ENCODE peak calls at places on chromosomes 5 and 9, in five cellular contexts. One of them, this sample, is unnamed.

GRCh38 chr5:139410121-139410885 is 6.4 kb upstream of the SPATA24 start:
- DNase-seq in heart right ventricle: no peak
- DNase-seq in dorsolateral prefrontal cortex: peak; percentile 44
- DNase-seq in spleen: no peak
- DNase-seq in uterus: peak; percentile 10
- DNase-seq in this sample: no peak

GRCh38 chr5:100576217-100576751 is 41.1 kb downstream of the FAM174A start:
- DNase-seq in heart right ventricle: no peak
- DNase-seq in dorsolateral prefrontal cortex: no peak
- DNase-seq in spleen: no peak
- DNase-seq in uterus: no peak
- DNase-seq in this sample: no peak

GRCh38 chr9:73649552-73649951 is 497.9 kb downstream of the ANXA1 start:
- DNase-seq in heart right ventricle: no peak
- DNase-seq in dorsolateral prefrontal cortex: no peak
- DNase-seq in spleen: no peak
- DNase-seq in uterus: no peak
- DNase-seq in this sample: no peak

GRCh38 chr5:132491368-132492364 is 1.1 kb upstream of the IRF1 start:
- DNase-seq in heart right ventricle: no peak
- DNase-seq in dorsolateral prefrontal cortex: no peak
- DNase-seq in spleen: peak; percentile 86
- DNase-seq in uterus: peak; percentile 20
- DNase-seq in this sample: no peak

GRCh38 chr5:14714706-14715105 is 50.2 kb downstream of the OTULIN start:
- DNase-seq in heart right ventricle: no peak
- DNase-seq in dorsolateral prefrontal cortex: no peak
- DNase-seq in spleen: no peak
- DNase-seq in uterus: no peak
- DNase-seq in this sample: peak; percentile 69

GRCh38 chr9:16704489-16705111 is 165.9 kb downstream of the BNC2 start:
- DNase-seq in heart right ventricle: peak; percentile 34
- DNase-seq in dorsolateral prefrontal cortex: no peak
- DNase-seq in spleen: no peak
- DNase-seq in uterus: peak; percentile 67
- DNase-seq in this sample: peak; percentile 46

GRCh38 chr9:15403155-15403554 is 19.5 kb upstream of the SNAPC3 start:
- DNase-seq in heart right ventricle: no peak
- DNase-seq in dorsolateral prefrontal cortex: no peak
- DNase-seq in spleen: no peak
- DNase-seq in uterus: no peak
- DNase-seq in this sample: no peak

GRCh38 chr5:98556707-98557106 is 216.8 kb upstream of the RGMB start:
- DNase-seq in heart right ventricle: no peak
- DNase-seq in dorsolateral prefrontal cortex: no peak
- DNase-seq in spleen: no peak
- DNase-seq in uterus: no peak
- DNase-seq in this sample: no peak

GRCh38 chr5:43353668-43354067 is 40.5 kb upstream of the HMGCS1 start:
- DNase-seq in heart right ventricle: no peak
- DNase-seq in dorsolateral prefrontal cortex: no peak
- DNase-seq in spleen: no peak
- DNase-seq in uterus: no peak
- DNase-seq in this sample: no peak

GRCh38 chr5:122200456-122200855 is 71.1 kb downstream of the ZNF474 start:
- DNase-seq in heart right ventricle: no peak
- DNase-seq in dorsolateral prefrontal cortex: no peak
- DNase-seq in spleen: no peak
- DNase-seq in uterus: no peak
- DNase-seq in this sample: no peak

GRCh38 chr5:59768204-59769040 is 125.1 kb downstream of the PDE4D start:
- DNase-seq in heart right ventricle: peak; percentile 29
- DNase-seq in dorsolateral prefrontal cortex: peak; percentile 17
- DNase-seq in spleen: peak; percentile 83
- DNase-seq in uterus: peak; percentile 51
- DNase-seq in this sample: peak; percentile 54

GRCh38 chr5:173693670-173694069 is 77.2 kb upstream of the BOD1 start:
- DNase-seq in heart right ventricle: no peak
- DNase-seq in dorsolateral prefrontal cortex: no peak
- DNase-seq in spleen: no peak
- DNase-seq in uterus: no peak
- DNase-seq in this sample: no peak

GRCh38 chr9:114680266-114681011 is 1.6 kb downstream of the TEX48 start:
- DNase-seq in heart right ventricle: no peak
- DNase-seq in dorsolateral prefrontal cortex: no peak
- DNase-seq in spleen: no peak
- DNase-seq in uterus: no peak
- DNase-seq in this sample: no peak

GRCh38 chr9:84970432-84970831 is 300.9 kb downstream of the NTRK2 start:
- DNase-seq in heart right ventricle: no peak
- DNase-seq in dorsolateral prefrontal cortex: no peak
- DNase-seq in spleen: no peak
- DNase-seq in uterus: no peak
- DNase-seq in this sample: no peak

GRCh38 chr5:1733369-1733768 is 66.3 kb downstream of the MRPL36 start:
- DNase-seq in heart right ventricle: no peak
- DNase-seq in dorsolateral prefrontal cortex: no peak
- DNase-seq in spleen: no peak
- DNase-seq in uterus: no peak
- DNase-seq in this sample: no peak

GRCh38 chr5:57468481-57469165 is 14.0 kb downstream of the ACTBL2 start:
- DNase-seq in heart right ventricle: no peak
- DNase-seq in dorsolateral prefrontal cortex: no peak
- DNase-seq in spleen: no peak
- DNase-seq in uterus: no peak
- DNase-seq in this sample: no peak

GRCh38 chr5:54603372-54603771 is 85.8 kb downstream of the SNX18 start:
- DNase-seq in heart right ventricle: no peak
- DNase-seq in dorsolateral prefrontal cortex: no peak
- DNase-seq in spleen: no peak
- DNase-seq in uterus: no peak
- DNase-seq in this sample: no peak

GRCh38 chr9:129143031-129143441 is 31.8 kb downstream of the PTPA start:
- DNase-seq in heart right ventricle: peak; percentile 91
- DNase-seq in dorsolateral prefrontal cortex: peak; percentile 84
- DNase-seq in spleen: peak; percentile 92
- DNase-seq in uterus: peak; percentile 94
- DNase-seq in this sample: peak; percentile 92
- H3K4me3 ChIP-seq in heart right ventricle: no peak overlapping the region
- H3K4me3 ChIP-seq in dorsolateral prefrontal cortex: peak overlapping the region; percentile 14
- H3K4me3 ChIP-seq in spleen: no peak overlapping the region
- H3K4me3 ChIP-seq in uterus: no peak overlapping the region
- H3K4me3 ChIP-seq in this sample: peak overlapping the region; percentile 67

GRCh38 chr5:180068519-180069090 is 3.0 kb downstream of the RNF130 start:
- DNase-seq in heart right ventricle: no peak
- DNase-seq in dorsolateral prefrontal cortex: no peak
- DNase-seq in spleen: no peak
- DNase-seq in uterus: no peak
- DNase-seq in this sample: no peak
- H3K4me3 ChIP-seq in heart right ventricle: no peak overlapping the region
- H3K4me3 ChIP-seq in dorsolateral prefrontal cortex: peak overlapping the region; percentile 22
- H3K4me3 ChIP-seq in spleen: no peak overlapping the region
- H3K4me3 ChIP-seq in uterus: no peak overlapping the region
- H3K4me3 ChIP-seq in this sample: no peak overlapping the region

DNA sequence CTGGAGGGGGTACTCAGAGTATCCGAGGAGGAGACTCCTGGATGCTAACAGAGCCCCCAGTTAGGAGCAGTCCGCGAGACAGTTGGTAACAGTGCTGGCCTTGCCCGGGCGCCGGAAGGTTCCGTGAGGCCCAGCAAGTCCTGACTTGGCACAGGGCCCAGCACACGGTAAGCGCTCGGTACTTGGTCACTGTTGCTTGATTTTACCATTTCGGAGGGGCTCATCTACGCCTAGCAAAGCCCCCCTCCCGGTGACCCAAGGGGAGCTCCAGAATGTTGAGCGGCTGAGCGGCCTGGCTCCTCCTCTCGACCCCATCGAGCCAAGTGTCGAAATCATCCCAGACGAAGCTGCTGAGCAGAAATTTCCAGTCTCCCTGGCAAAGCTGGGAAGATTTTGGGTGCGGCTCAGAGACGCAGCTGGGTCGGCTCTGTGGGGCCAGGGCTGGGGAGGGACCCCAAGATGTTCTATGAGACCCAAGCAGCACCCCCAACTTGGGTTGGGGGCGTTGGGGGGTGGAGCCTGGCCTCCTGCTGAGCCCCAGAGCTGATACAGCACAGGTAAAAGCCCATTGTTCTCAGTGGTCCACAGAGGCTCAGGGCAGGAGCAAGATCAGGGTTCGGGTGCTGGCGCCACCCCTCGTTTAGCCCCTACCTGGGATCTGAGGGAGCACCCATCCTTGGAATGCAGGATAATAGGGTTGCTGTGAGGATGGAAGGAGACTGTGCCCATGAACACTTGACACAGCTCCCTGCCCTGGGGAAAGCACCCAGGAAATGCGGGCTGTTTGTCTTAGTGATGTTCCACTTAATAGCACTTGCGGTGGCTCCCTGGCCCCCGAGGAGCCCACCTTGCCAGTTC is 137.2 kb downstream of the C9orf50 start:
- DNase-seq in heart right ventricle: peak; percentile 83
- DNase-seq in dorsolateral prefrontal cortex: peak; percentile 72
- DNase-seq in spleen: peak; percentile 84
- DNase-seq in uterus: peak; percentile 96
- DNase-seq in this sample: peak; percentile 89
- H3K4me3 ChIP-seq in heart right ventricle: peak overlapping the region; percentile 47
- H3K4me3 ChIP-seq in dorsolateral prefrontal cortex: peak overlapping the region; percentile 61
- H3K4me3 ChIP-seq in spleen: peak overlapping the region; percentile 14
- H3K4me3 ChIP-seq in uterus: peak overlapping the region; percentile 43
- H3K4me3 ChIP-seq in this sample: peak overlapping the region; percentile 74

GRCh38 chr9:122812736-122813135 is 12.8 kb downstream of the OR1K1 start:
- DNase-seq in heart right ventricle: no peak
- DNase-seq in dorsolateral prefrontal cortex: no peak
- DNase-seq in spleen: no peak
- DNase-seq in uterus: no peak
- DNase-seq in this sample: no peak

GRCh38 chr9:122819326-122819725 is 9.1 kb downstream of the PDCL start:
- DNase-seq in heart right ventricle: no peak
- DNase-seq in dorsolateral prefrontal cortex: no peak
- DNase-seq in spleen: no peak
- DNase-seq in uterus: no peak
- DNase-seq in this sample: no peak

GRCh38 chr9:122816163-122816867 is 12.1 kb downstream of the PDCL start:
- DNase-seq in heart right ventricle: peak; percentile 41
- DNase-seq in dorsolateral prefrontal cortex: no peak
- DNase-seq in spleen: peak; percentile 87
- DNase-seq in uterus: peak; percentile 22
- DNase-seq in this sample: peak; percentile 25

GRCh38 chr9:122814545-122814944 is 13.8 kb downstream of the PDCL start:
- DNase-seq in heart right ventricle: no peak
- DNase-seq in dorsolateral prefrontal cortex: no peak
- DNase-seq in spleen: no peak
- DNase-seq in uterus: no peak
- DNase-seq in this sample: no peak

DNA sequence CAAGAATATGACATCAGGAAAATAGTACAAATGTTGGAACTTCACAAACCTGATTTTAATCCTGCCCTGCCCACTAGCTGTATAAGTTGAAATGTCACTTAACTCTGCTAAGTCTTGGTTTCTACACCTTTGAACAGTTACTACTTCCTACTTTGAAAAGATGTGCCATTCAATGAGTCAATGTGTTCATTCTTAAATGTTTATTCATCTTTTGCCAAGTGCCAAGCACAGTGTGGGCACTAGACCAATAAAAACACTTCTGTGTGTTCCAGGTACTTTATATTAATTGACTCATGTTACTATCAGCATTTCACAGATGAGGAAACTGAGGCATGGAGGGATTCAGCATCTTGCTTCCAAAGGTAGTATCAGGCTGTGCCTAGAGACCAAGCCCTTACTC is 12.8 kb downstream of the PDCL start:
- DNase-seq in heart right ventricle: no peak
- DNase-seq in dorsolateral prefrontal cortex: no peak
- DNase-seq in spleen: no peak
- DNase-seq in uterus: no peak
- DNase-seq in this sample: no peak
- H3K4me3 ChIP-seq in heart right ventricle: no peak overlapping the region
- H3K4me3 ChIP-seq in dorsolateral prefrontal cortex: no peak overlapping the region
- H3K4me3 ChIP-seq in spleen: no peak overlapping the region
- H3K4me3 ChIP-seq in uterus: no peak overlapping the region
- H3K4me3 ChIP-seq in this sample: no peak overlapping the region

GRCh38 chr5:52990531-52990925 is 1.4 kb downstream of the ITGA2 start:
- DNase-seq in heart right ventricle: no peak
- DNase-seq in dorsolateral prefrontal cortex: no peak
- DNase-seq in spleen: no peak
- DNase-seq in uterus: no peak
- DNase-seq in this sample: no peak

GRCh38 chr5:52988335-52989024 is 672 bp upstream of the ITGA2 start:
- DNase-seq in heart right ventricle: no peak
- DNase-seq in dorsolateral prefrontal cortex: no peak
- DNase-seq in spleen: no peak
- DNase-seq in uterus: no peak
- DNase-seq in this sample: no peak

GRCh38 chr5:52987711-52988329 is 1.3 kb upstream of the ITGA2 start:
- DNase-seq in heart right ventricle: no peak
- DNase-seq in dorsolateral prefrontal cortex: no peak
- DNase-seq in spleen: no peak
- DNase-seq in uterus: no peak
- DNase-seq in this sample: no peak

GRCh38 chr5:52989781-52990530 is 804 bp downstream of the ITGA2 start:
- DNase-seq in heart right ventricle: peak; percentile 33
- DNase-seq in dorsolateral prefrontal cortex: peak; percentile 62
- DNase-seq in spleen: peak; percentile 78
- DNase-seq in uterus: peak; percentile 15
- DNase-seq in this sample: peak; percentile 30

DNA sequence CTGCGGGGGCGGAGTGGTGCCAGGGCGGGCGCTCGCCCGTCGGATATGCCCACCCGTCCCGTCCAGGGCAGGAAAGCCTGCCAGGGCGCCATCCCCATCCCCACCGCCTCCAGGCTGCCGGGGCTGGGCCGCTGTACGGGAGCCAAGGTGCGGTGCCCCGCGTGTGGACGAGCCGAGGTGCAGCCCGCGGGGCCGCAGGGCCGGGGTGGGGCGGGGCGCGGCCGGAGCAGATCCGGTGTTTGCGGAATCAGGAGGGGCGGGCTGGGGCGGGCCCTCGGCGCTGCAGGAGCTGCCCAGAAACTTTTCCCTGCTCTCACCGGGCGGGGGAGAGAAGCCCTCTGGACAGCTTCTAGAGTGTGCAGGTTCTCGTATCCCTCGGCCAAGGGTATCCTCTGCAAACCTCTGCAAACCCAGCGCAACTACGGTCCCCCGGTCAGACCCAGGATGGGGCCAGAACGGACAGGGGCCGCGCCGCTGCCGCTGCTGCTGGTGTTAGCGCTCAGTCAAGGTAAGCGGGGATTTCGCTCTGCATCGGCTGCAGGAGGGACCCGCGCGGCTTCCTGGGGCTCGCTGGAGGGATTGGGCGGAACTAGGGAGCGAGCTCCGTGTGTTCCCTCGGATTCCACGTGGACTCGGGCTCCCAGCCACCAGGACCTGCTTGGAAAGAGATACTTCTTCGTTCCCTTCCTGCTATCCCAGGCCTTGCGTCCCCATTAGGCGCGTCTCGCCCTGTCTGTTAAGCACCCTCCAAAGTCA is at the start of gene ITGA2:
- DNase-seq in heart right ventricle: peak; percentile 32
- DNase-seq in dorsolateral prefrontal cortex: no peak
- DNase-seq in spleen: peak; percentile 84
- DNase-seq in uterus: peak; percentile 44
- DNase-seq in this sample: peak; percentile 35
- H3K4me3 ChIP-seq in heart right ventricle: peak within 1 kb of the TSS; percentile 58
- H3K4me3 ChIP-seq in dorsolateral prefrontal cortex: peak within 1 kb of the TSS; percentile 70
- H3K4me3 ChIP-seq in spleen: peak within 1 kb of the TSS; percentile 63
- H3K4me3 ChIP-seq in uterus: peak within 1 kb of the TSS; percentile 53
- H3K4me3 ChIP-seq in this sample: peak within 1 kb of the TSS; percentile 75

This sample was measured in psoas muscle.